ENCODE peak calls at places on chromosomes 13 and 19, in four cellular contexts. U, D, G and R are unnamed samples.

GRCh38 chr13:21106089-21106488 is 44.7 kb upstream of the LATS2 start:
- DNase-seq in U (no peak), D (no peak), G (no peak), R (no peak)

GRCh38 chr19:35271546-35271945 is 2.8 kb downstream of the USF2 start:
- DNase-seq in U (no peak), D (no peak), G (no peak), R (no peak)

GRCh38 chr13:61128850-61129645 is 286.6 kb downstream of the PCDH20 start:
- DNase-seq in U (no peak), D (no peak), G (no peak), R (no peak)

GRCh38 chr19:13012690-13013608 is 17.7 kb downstream of the NFIX start:
- DNase-seq in U (no peak), D (peak), G (no peak), R (no peak)

GRCh38 chr19:3608750-3609322 is 2.2 kb upstream of the TBXA2R start:
- DNase-seq in U (no peak), D (peak), G (no peak), R (no peak)

GRCh38 chr19:10112895-10113591 is 1.6 kb downstream of the P2RY11 start:
- DNase-seq in U (no peak), D (peak), G (no peak), R (no peak)

GRCh38 chr13:90640976-90641375 is 706.5 kb upstream of the MIR17HG start:
- DNase-seq in U (no peak), D (no peak), G (no peak), R (no peak)

GRCh38 chr13:30020726-30021312 is 170.4 kb upstream of the UBL3 start:
- DNase-seq in U (no peak), D (no peak), G (no peak), R (no peak)

GRCh38 chr19:4660181-4660791 is 9.9 kb downstream of the MYDGF start:
- DNase-seq in U (no peak), D (peak), G (no peak), R (no peak)

GRCh38 chr13:27131202-27131623 is 40.4 kb downstream of the USP12 start:
- DNase-seq in U (no peak), D (peak), G (peak), R (peak)

GRCh38 chr13:27132538-27132937 is 39.1 kb downstream of the USP12 start:
- DNase-seq in U (no peak), D (no peak), G (peak), R (no peak)

GRCh38 chr13:27128825-27129627 is 42.6 kb downstream of the USP12 start:
- DNase-seq in U (no peak), D (no peak), G (no peak), R (no peak)

GRCh38 chr13:27131906-27132305 is 39.7 kb downstream of the USP12 start:
- DNase-seq in U (no peak), D (no peak), G (no peak), R (no peak)

GRCh38 chr13:27130223-27131015 is 41.2 kb downstream of the USP12 start:
- DNase-seq in U (no peak), D (no peak), G (no peak), R (no peak)
- TF ChIP-seq EGR1 in U (no peak), D (no peak), G (no peak), R (no peak)

GRCh38 chr13:35472308-35473008 is 4.0 kb downstream of the MAB21L1 start:
- DNase-seq in U (no peak), D (no peak), G (no peak), R (no peak)

GRCh38 chr13:35475960-35476943 is at the start of gene MAB21L1:
- DNase-seq in U (no peak), D (no peak), G (no peak), R (no peak)

GRCh38 chr13:35478384-35479222 is 2.1 kb upstream of the MAB21L1 start:
- DNase-seq in U (no peak), D (no peak), G (no peak), R (no peak)

GRCh38 chr13:35474551-35474950 is 1.9 kb downstream of the MAB21L1 start:
- DNase-seq in U (no peak), D (no peak), G (no peak), R (no peak)

DNA sequence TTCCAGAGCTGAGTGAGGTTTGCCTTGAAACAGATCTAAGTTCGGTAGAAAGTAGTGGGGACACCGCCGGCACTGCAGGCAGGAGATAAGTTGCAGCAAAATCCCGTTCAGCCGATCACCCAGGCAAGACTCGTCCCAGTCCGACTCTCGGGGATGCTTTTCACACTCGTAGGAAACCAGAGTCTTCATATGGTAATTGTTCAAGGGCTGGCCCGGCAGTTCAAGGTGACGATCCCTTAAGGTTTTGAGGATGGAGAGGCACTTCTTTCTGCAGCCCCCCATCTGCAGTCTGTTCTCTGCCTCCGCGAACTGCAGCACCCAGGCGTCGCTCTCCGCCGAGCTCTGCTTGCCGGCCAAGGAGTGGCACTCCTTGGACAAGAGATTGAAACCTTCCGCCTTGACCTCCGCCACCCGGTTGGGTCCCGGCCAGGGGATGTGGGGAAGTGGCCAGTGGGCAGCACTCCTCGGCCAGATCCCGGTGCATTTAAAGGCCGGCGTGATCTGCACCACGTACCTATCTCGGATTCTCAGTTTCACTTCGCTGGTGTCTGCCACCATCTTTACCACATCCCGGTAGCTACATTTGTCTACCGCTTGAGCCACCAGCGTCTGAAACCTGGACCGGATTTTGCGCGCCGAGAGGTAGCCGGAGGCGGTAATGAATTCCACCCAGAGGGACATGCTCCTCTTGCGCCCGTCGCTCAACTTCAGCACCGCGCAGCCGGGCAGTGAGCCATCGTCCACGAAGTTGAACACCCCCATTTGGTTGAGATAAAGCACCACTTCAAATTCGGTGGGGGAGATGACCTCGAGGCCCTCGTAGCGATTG is 1.1 kb downstream of the MAB21L1 start:
- DNase-seq in U (no peak), D (no peak), G (no peak), R (no peak)
- TF ChIP-seq MAX in U (no peak), D (no peak), G (no peak), R (no peak)

DNA sequence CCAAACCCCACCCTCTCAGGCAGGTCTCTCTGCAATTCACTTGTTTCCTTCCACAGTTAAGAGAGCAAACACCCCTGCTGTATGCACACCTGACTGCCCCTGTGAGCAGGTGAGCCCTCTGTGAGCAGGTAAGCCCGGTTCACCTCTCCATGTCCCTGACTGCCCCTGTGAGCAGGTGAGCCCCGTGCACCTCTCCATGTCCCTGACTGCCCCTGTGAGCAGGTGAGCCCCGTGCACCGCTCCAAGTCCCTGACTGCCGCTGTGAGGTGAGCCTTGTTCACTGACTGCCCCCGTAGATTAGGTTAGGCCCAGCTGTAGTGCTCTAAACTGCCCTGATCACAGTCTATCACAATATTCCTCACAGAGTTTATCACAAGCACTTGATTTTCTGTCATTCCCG is 29.2 kb downstream of the TMTC4 start:
- DNase-seq in U (no peak), D (no peak), G (no peak), R (no peak)
- TF ChIP-seq EGR1 in U (no peak), D (no peak), G (no peak), R (no peak)

DNA sequence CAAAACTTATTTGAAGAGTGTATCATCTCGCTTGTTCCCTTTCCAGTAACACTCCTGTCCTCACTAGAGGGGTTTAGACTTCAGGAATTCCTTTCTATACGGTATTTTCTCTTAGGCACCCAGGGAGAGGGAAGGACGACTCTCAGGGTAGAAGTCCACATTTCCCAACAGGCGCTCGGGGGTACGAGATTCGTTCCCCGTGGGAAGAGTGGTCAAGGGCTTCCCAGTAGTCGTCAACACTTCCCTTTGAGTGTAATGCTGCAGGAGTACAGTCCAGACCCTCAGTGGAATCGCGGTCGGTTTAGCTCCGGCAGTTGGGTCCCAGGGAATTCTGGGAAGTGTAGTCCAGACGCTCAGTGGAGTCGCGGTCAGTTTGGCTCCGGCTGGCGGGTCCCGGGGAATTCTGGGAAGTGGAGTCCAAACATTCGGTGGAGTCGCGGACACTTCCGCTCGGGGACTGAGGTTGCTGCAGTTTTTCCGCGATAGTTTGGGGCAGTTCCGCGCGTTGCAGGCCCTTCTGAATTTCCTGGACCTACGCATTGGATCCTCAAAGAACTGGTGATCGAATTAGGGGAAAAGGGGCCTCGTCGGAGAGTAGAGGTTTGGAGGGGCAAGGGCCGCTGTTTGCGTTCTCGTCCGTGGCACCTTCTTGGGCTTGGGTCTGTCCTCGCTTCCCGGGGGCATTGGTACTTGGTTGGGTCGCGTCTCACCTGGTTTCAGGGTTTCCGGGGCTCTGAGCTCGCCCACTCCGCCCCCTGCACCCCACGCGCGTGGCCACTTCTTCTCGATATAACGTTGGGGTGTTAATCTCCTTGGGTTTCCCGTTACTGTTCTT is at the start of gene ZNF224:
- DNase-seq in U (peak), D (peak), G (peak), R (peak)
- TF ChIP-seq MAX in U (no peak), D (no peak), G (no peak), R (no peak)

DNA sequence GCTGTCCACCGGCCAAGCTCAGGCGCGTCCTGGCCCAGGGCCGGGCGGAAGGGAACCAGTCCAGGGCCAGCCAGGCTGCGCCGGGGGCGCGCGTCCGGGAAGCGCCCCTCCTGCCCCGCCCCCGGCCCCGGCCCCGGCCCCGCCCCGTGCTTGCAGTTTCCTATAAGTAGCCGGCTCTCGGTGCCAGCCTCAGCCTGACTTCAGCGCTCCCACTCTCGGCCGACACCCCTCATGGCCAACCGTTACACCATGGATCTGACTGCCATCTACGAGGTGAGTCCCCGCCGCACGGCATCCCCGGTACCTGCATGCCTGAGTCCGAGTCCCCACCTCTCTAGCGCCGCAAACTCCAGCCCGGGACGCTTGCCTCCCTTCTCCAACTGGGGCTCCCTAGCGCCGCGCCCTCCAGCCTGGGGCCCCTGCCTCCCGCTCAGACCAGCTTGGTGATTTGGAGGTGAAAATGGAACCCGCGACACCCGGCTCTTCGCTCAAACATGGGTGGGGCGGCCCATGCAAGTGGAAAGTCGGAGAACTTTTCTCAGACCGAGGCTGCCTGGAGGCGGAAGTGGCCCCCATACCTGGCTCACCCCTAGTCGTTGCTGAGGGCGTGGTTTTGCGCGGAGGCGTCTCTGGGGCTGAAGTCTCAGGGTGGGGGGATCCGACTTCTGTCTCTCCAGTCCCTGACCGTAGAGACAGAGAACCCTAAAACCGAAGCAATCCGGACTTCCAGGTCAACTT is at the start of gene ZFP36:
- DNase-seq in U (no peak), D (peak), G (no peak), R (peak)
- TF ChIP-seq EGR1 in U (no peak), D (peak), G (peak), R (no peak)

GRCh38 chr13:38042771-38043170 is 173.2 kb upstream of the TRPC4 start:
- DNase-seq in U (no peak), D (no peak), G (no peak), R (no peak)
- TF ChIP-seq MAX in U (no peak), D (no peak), G (no peak), R (no peak)

GRCh38 chr19:7370546-7370945 is 21.8 kb downstream of the ARHGEF18 start:
- DNase-seq in U (no peak), D (no peak), G (no peak), R (no peak)

GRCh38 chr19:7371001-7371400 is 22.3 kb downstream of the ARHGEF18 start:
- DNase-seq in U (no peak), D (no peak), G (no peak), R (no peak)

GRCh38 chr19:7363225-7363624 is 14.5 kb downstream of the ARHGEF18 start:
- DNase-seq in U (no peak), D (no peak), G (no peak), R (no peak)

GRCh38 chr19:7368456-7368855 is 19.7 kb downstream of the ARHGEF18 start:
- DNase-seq in U (no peak), D (no peak), G (no peak), R (no peak)

DNA sequence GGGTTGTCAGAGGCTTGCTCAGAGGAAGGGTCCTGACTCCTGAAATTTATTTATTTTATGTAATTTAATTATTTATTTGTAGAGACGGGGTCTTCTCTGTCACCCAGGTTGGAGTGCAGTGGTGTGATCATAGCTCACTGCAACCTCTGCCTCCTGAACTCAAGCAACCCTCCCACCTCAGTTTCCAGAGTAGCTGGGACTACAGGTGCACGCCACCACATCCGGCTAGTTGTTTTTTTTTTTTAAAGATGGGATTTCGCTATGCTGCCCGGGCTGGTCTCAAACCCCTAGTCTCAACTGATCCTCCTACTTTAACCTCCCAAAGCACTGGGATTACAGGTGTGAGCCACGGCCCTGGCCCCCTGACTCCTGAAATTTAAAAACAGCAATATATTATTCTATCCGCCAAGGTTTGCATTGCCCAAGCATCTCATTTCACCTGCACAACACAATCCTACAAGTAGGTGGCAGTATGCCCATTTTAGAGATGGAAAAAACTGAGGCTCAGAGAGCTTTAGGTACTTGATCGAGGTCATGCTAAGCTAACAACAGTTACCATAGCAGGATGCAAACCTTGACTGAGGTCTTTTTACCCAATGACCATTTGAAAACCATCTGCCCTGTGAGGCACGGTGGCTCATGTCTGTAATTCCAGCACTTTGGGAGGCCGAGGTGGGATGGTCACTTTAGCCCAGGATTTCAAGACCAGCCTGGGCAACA is 18.1 kb downstream of the ARHGEF18 start:
- DNase-seq in U (no peak), D (peak), G (no peak), R (peak)
- TF ChIP-seq EGR1 in U (no peak), D (no peak), G (no peak), R (no peak)

DNA sequence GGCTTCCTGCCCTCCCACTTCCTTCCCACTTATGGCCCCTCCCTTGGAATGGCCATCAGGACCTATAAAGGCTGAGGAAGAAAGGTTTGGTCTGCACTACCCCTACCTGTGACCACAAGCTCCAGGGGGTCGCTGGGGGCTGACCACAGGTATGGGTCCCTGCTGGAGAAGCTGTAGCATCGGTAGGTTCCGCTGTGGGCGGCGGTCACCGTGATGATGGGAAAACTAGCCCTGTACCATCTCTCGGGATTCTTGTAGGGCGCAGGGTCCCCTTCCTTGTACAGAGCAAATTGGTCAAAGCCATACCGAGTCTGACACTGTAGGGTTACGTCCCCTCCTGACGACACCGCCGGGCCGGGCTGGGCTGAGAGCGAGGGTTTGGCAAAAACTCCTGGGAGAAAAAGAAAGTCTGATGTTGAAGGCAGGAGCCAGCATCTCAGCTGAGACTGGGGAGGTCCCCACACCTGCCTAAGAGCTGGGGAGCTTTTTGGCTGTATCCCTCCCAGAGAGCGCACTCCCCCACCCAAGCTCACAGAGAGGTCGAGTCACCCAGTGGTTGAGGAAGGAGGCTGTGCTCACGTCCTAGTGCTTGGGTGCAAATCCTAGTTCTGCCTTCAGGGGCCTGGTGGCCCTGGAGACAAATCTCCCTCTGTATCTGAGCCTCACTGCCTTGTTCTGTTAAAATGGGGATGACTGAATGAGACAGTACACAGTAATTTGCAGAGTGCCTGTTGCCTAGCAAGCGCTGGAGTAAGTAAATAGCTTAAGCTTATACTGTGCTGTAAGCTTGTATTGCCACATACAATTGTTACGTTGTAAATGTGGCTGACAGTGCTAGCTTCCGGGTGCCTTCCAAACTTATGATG is 10.4 kb downstream of the GP6 start:
- DNase-seq in U (no peak), D (peak), G (no peak), R (peak)
- TF ChIP-seq MAX in U (no peak), D (no peak), G (no peak), R (no peak)

GRCh38 chr19:38049105-38049649 is 142.2 kb downstream of the SIPA1L3 start:
- DNase-seq in U (no peak), D (no peak), G (peak), R (no peak)
- TF ChIP-seq EGR1 in U (no peak), D (no peak), G (no peak), R (no peak)